ENCODE peak calls at places on chromosomes 3 and 15, in seven cellular contexts. N is ascending aorta, G is NCI-H1694, I is NCI-H2081 treated with DMSO at 0.1 percent for 48 hours, E is H9, H is lower leg skin, P is colonic mucosa. F is an unnamed sample.

GRCh38 chr3:119318871-119319270 is 24.7 kb downstream of the ARHGAP31 start:
- DNase-seq in N (no peak), G (peak), I (no peak), E (no peak), H (no peak), P (no peak), F (no peak)

GRCh38 chr3:38713121-38713520 is 63.6 kb upstream of the SCN5A start:
- DNase-seq in N (no peak), G (no peak), I (no peak), E (no peak), H (no peak), P (no peak), F (peak)

GRCh38 chr3:127699098-127699945 is 26.6 kb downstream of the ABTB1 start:
- DNase-seq in N (no peak), G (peak), I (no peak), E (no peak), H (no peak), P (no peak), F (no peak)

GRCh38 chr3:32960404-32961160 is 9.1 kb downstream of the CCR4 start:
- DNase-seq in N (no peak), G (no peak), I (no peak), E (no peak), H (no peak), P (no peak), F (no peak)

GRCh38 chr3:57855943-57856342 is 99.8 kb downstream of the SLMAP start:
- DNase-seq in N (no peak), G (no peak), I (no peak), E (no peak), H (no peak), P (no peak), F (peak)

GRCh38 chr3:181695661-181696491 is 15.8 kb upstream of the SOX2 start:
- DNase-seq in N (no peak), G (no peak), I (no peak), E (no peak), H (no peak), P (no peak), F (no peak)

GRCh38 chr15:99983171-99983891 is 250.1 kb upstream of the LYSMD4 start:
- DNase-seq in N (no peak), G (no peak), I (no peak), E (peak), H (no peak), P (no peak), F (peak)

GRCh38 chr3:37935756-37936666 is 54.6 kb upstream of the VILL start:
- DNase-seq in N (no peak), G (no peak), I (no peak), E (no peak), H (no peak), P (no peak), F (peak)

GRCh38 chr15:96339662-96340347 is 9.3 kb downstream of the NR2F2 start:
- DNase-seq in N (no peak), G (no peak), I (no peak), E (no peak), H (no peak), P (peak), F (no peak)

GRCh38 chr15:79433610-79434009 is 1.5 kb downstream of the MINAR1 start:
- DNase-seq in N (no peak), G (no peak), I (no peak), E (peak), H (no peak), P (no peak), F (peak)

GRCh38 chr3:55750525-55750924 is 263.4 kb upstream of the WNT5A start:
- DNase-seq in N (no peak), G (no peak), I (no peak), E (no peak), H (no peak), P (peak), F (no peak)

GRCh38 chr3:136078421-136079364 is 113.2 kb downstream of the PPP2R3A start:
- DNase-seq in N (no peak), G (peak), I (peak), E (no peak), H (no peak), P (no peak), F (no peak)

GRCh38 chr3:41726891-41727290 is 235.0 kb downstream of the ULK4 start:
- DNase-seq in N (no peak), G (no peak), I (no peak), E (no peak), H (no peak), P (no peak), F (no peak)

GRCh38 chr3:153338487-153338886 is 176.5 kb downstream of the RAP2B start:
- DNase-seq in N (no peak), G (no peak), I (no peak), E (no peak), H (no peak), P (no peak), F (no peak)

GRCh38 chr3:143349455-143349854 is 229.9 kb downstream of the CHST2 start:
- DNase-seq in N (no peak), G (no peak), I (no peak), E (no peak), H (no peak), P (no peak), F (no peak)

GRCh38 chr3:32138545-32139104 is 32.2 kb downstream of the GPD1L start:
- DNase-seq in N (no peak), G (no peak), I (no peak), E (no peak), H (no peak), P (no peak), F (no peak)

GRCh38 chr3:176920806-176921205 is 276.5 kb downstream of the TBL1XR1 start:
- DNase-seq in N (no peak), G (no peak), I (peak), E (no peak), H (no peak), P (no peak), F (no peak)

GRCh38 chr3:18355819-18356218 is 69.3 kb downstream of the SATB1 start:
- DNase-seq in N (no peak), G (no peak), I (no peak), E (no peak), H (no peak), P (no peak), F (no peak)

GRCh38 chr3:159619341-159619885 is 369.2 kb upstream of the IL12A start:
- DNase-seq in N (no peak), G (no peak), I (no peak), E (no peak), H (no peak), P (no peak), F (no peak)

GRCh38 chr3:66487475-66487874 is 13.3 kb downstream of the LRIG1 start:
- DNase-seq in N (no peak), G (no peak), I (no peak), E (no peak), H (peak), P (no peak), F (no peak)

GRCh38 chr15:60631620-60632019 is 152.7 kb upstream of the ICE2 start:
- DNase-seq in N (no peak), G (no peak), I (no peak), E (no peak), H (no peak), P (no peak), F (no peak)

F was measured in mesendoderm.